ENCODE peak calls at places on chromosomes 12 and 14, in six cellular contexts. U is AG10803, F is foreskin fibroblast, G is mesothelial cell of epicardium, J is sigmoid colon, A is Peyer's patch. C is an unnamed sample.

GRCh38 chr12:111410229-111411186 is 4.8 kb downstream of the SH2B3 start:
- DNase-seq in U (no peak), F (no peak), G (no peak), J (no peak), A (no peak), C (no peak)

GRCh38 chr14:68279777-68280233 is 460.2 kb downstream of the RAD51B start:
- DNase-seq in U (no peak), F (no peak), G (no peak), J (no peak), A (peak), C (no peak)

GRCh38 chr12:122646568-122647220 is 56.5 kb downstream of the HCAR2 start:
- DNase-seq in U (peak), F (peak), G (no peak), J (no peak), A (peak), C (peak)

GRCh38 chr12:91203610-91204009 is 21.0 kb upstream of the DCN start:
- DNase-seq in U (no peak), F (no peak), G (no peak), J (no peak), A (no peak), C (no peak)

GRCh38 chr12:53079226-53080117 is at the start of gene SPRYD3:
- DNase-seq in U (peak), F (peak), G (peak), J (peak), A (peak), C (no peak)

GRCh38 chr12:13087766-13088165 is 15.7 kb downstream of the GSG1 start:
- DNase-seq in U (no peak), F (no peak), G (no peak), J (no peak), A (no peak), C (no peak)

GRCh38 chr12:29692237-29692636 is 91.5 kb downstream of the TMTC1 start:
- DNase-seq in U (no peak), F (no peak), G (no peak), J (no peak), A (no peak), C (no peak)

GRCh38 chr14:58749066-58749669 is 111.4 kb downstream of the DACT1 start:
- DNase-seq in U (peak), F (peak), G (no peak), J (no peak), A (no peak), C (peak)

GRCh38 chr12:50765325-50765911 is 1.5 kb downstream of the ATF1 start:
- DNase-seq in U (peak), F (no peak), G (no peak), J (no peak), A (peak), C (no peak)

GRCh38 chr12:13203028-13203922 is 6.7 kb downstream of the EMP1 start:
- DNase-seq in U (peak), F (no peak), G (no peak), J (peak), A (no peak), C (no peak)

GRCh38 chr14:59028476-59029202 is 159.8 kb upstream of the DAAM1 start:
- DNase-seq in U (peak), F (peak), G (no peak), J (peak), A (no peak), C (peak)

GRCh38 chr12:14936224-14936861 is 2.0 kb downstream of the ERP27 start:
- DNase-seq in U (no peak), F (no peak), G (no peak), J (no peak), A (no peak), C (no peak)

GRCh38 chr12:14771651-14772137 is 31.6 kb downstream of the WBP11 start:
- DNase-seq in U (no peak), F (no peak), G (no peak), J (no peak), A (no peak), C (no peak)

GRCh38 chr14:105700622-105701288 is 174.4 kb downstream of the TMEM121 start:
- DNase-seq in U (no peak), F (no peak), G (no peak), J (peak), A (peak), C (no peak)

GRCh38 chr14:101563654-101564443 is 2.6 kb downstream of the DIO3 start:
- DNase-seq in U (no peak), F (no peak), G (no peak), J (no peak), A (no peak), C (no peak)

GRCh38 chr14:24941719-24942118 is 108.2 kb downstream of the STXBP6 start:
- DNase-seq in U (no peak), F (no peak), G (peak), J (no peak), A (no peak), C (no peak)

GRCh38 chr12:6788972-6789905 is at the start of gene CD4:
- DNase-seq in U (no peak), F (no peak), G (no peak), J (no peak), A (peak), C (no peak)

GRCh38 chr12:32053881-32054624 is 52.6 kb upstream of the BICD1 start:
- DNase-seq in U (no peak), F (no peak), G (no peak), J (no peak), A (no peak), C (no peak)

GRCh38 chr12:76688001-76688400 is 75.9 kb upstream of the ZDHHC17 start:
- DNase-seq in U (peak), F (no peak), G (no peak), J (no peak), A (no peak), C (no peak)

GRCh38 chr14:100192250-100192671 is 32.8 kb upstream of the DEGS2 start:
- DNase-seq in U (no peak), F (no peak), G (no peak), J (peak), A (peak), C (no peak)

GRCh38 chr12:92290881-92291280 is 145.2 kb upstream of the BTG1 start:
- DNase-seq in U (no peak), F (no peak), G (no peak), J (no peak), A (no peak), C (no peak)

GRCh38 chr14:104240426-104241157 is 102.2 kb downstream of the KIF26A start:
- DNase-seq in U (no peak), F (no peak), G (no peak), J (no peak), A (peak), C (no peak)

GRCh38 chr12:32755051-32755653 is 545 bp downstream of the YARS2 start:
- DNase-seq in U (peak), F (peak), G (peak), J (peak), A (peak), C (peak)

GRCh38 chr12:75870878-75871277 is 160.7 kb downstream of the PHLDA1 start:
- DNase-seq in U (no peak), F (no peak), G (no peak), J (no peak), A (no peak), C (no peak)

GRCh38 chr14:103563089-103563620 is 395 bp downstream of the COA8 start:
- DNase-seq in U (no peak), F (no peak), G (no peak), J (peak), A (no peak), C (no peak)

GRCh38 chr14:73272393-73272792 is 35.1 kb downstream of the PAPLN start:
- DNase-seq in U (no peak), F (no peak), G (no peak), J (no peak), A (no peak), C (no peak)

GRCh38 chr14:69010632-69011031 is 31.5 kb upstream of the ACTN1 start:
- DNase-seq in U (no peak), F (no peak), G (no peak), J (no peak), A (no peak), C (no peak)

GRCh38 chr14:100609941-100610391 is 22.7 kb upstream of the BEGAIN start:
- DNase-seq in U (no peak), F (no peak), G (no peak), J (peak), A (no peak), C (no peak)

GRCh38 chr12:71183846-71184245 is 26.0 kb upstream of the TSPAN8 start:
- DNase-seq in U (no peak), F (no peak), G (no peak), J (no peak), A (no peak), C (no peak)

GRCh38 chr14:93073833-93074769 is 41.6 kb downstream of the ITPK1 start:
- DNase-seq in U (peak), F (peak), G (no peak), J (no peak), A (peak), C (no peak)

GRCh38 chr12:113274848-113275247 is 53.6 kb downstream of the TPCN1 start:
- DNase-seq in U (no peak), F (no peak), G (no peak), J (no peak), A (no peak), C (no peak)

GRCh38 chr12:105100998-105101397 is 6.5 kb upstream of the WASHC4 start:
- DNase-seq in U (peak), F (no peak), G (no peak), J (no peak), A (no peak), C (no peak)
- TF ChIP-seq CTCF in U (no peak), F (no peak), G (no peak), J (no peak), A (peak), C (no peak)

DNA sequence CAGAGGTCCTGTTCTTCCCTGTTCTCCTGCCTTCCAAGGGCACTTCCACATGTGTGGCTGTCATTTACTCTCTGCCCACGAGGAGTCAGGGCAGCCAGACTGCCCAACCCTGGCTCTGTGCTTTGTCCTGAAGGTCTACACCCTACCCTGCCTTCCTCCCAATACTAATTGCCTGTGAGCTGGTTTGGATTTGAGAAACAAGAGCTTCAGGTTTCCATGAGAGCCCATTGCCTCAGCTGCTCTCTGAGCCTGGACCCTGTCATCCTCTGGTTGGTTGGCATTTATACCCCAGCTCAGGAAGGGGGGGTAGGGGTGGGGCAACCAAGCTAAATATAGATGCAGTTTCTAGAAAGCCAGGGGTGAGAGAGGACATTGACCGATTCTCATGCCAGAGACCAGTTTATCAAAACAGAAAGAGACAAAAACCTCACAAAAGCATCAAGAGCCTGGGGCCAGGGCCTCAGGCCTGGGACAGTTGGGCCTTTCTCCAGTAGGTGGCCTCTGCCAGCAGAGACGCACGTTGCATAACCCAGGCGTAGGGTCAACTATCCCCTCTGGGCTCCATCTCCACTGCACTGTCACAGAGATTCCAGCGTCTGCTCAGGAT is 34.5 kb downstream of the VDR start:
- DNase-seq in U (peak), F (peak), G (no peak), J (peak), A (peak), C (no peak)
- TF ChIP-seq CTCF in U (peak), F (peak), G (no peak), J (peak), A (peak), C (peak)

GRCh38 chr14:56213288-56213687 is 95.1 kb downstream of the PELI2 start:
- DNase-seq in U (no peak), F (no peak), G (no peak), J (no peak), A (no peak), C (no peak)

GRCh38 chr14:56212541-56212940 is 94.3 kb downstream of the PELI2 start:
- DNase-seq in U (peak), F (no peak), G (no peak), J (no peak), A (no peak), C (no peak)

GRCh38 chr14:56216631-56217379 is 98.6 kb downstream of the PELI2 start:
- DNase-seq in U (peak), F (no peak), G (no peak), J (no peak), A (peak), C (no peak)

GRCh38 chr14:56217380-56218045 is 99.3 kb downstream of the PELI2 start:
- DNase-seq in U (peak), F (no peak), G (no peak), J (no peak), A (no peak), C (no peak)

GRCh38 chr14:56215180-56215579 is 97.0 kb downstream of the PELI2 start:
- DNase-seq in U (no peak), F (no peak), G (no peak), J (no peak), A (no peak), C (no peak)
- TF ChIP-seq CTCF in U (no peak), F (no peak), G (no peak), J (no peak), A (no peak), C (no peak)

GRCh38 chr12:109255377-109255776 is 53.7 kb downstream of the FOXN4 start:
- DNase-seq in U (peak), F (peak), G (no peak), J (peak), A (no peak), C (no peak)
- TF ChIP-seq CTCF in U (peak), F (peak), G (no peak), J (no peak), A (no peak), C (no peak)

DNA sequence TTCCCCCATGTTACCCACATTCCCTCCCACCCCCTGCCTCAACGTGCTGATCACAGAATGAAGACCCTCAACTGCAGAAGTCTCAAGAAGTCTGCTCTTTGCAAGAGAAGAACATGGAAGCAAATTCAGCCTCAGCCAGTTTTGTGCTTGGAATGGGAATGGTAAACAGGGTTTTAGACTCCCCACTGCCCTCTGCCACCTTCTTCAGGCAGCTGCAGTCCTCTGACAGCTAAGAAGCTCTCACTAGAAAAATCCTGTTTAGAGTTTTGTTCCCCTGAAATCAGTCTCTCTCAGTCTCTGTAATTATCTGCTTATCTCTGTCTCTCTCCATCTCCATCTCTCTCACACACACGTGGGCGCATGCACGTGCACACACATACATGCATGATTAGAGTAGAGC is 85.4 kb downstream of the CRACR2A start:
- DNase-seq in U (no peak), F (no peak), G (no peak), J (no peak), A (no peak), C (no peak)
- TF ChIP-seq CTCF in U (peak), F (no peak), G (no peak), J (no peak), A (no peak), C (no peak)

GRCh38 chr14:95433094-95433478 is 83.4 kb downstream of the SYNE3 start:
- DNase-seq in U (no peak), F (no peak), G (no peak), J (no peak), A (no peak), C (no peak)
- TF ChIP-seq CTCF in U (no peak), F (peak), G (no peak), J (no peak), A (no peak), C (peak)

DNA sequence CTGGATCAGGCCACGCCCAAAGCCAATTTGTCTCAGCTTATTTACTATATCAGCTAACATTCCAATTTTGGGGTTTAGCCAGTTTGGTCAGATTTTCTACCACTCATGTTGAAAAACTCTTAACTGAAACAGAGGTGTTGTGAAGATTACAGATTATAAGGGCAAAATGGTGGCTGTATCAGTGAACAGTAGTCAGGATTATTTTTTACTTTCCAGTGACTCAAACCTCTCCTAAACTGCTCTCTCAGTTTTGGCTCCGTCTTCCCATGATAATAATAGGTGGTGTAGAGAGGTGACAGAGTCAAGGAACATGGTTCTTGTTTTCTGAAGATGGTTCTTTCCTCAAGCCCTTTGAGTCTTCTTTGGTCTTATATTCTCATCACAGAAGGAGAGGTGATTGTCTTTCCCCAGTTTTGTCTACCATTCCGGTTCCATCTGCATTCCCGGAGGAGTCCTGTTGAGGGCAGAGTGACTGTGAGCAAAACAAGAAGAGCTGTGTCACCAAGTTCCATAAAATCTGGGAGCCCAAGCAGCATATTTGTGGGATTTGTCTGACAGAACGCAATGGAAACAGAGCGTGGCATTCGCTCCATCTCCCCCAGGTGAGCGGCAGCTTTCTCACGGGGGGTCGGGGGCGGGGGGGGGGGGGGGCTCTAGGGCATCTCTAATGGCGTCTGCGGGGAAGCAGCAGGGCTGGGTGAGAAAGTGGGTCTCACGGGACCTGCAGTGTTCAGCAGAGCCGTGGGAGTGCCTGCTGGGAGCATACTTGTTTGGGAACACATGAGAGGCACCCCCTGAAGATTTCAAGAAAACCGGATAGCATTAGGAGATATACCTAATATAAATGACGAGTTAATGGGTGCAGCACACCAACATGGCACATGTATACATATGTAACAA is 59.1 kb downstream of the TBC1D30 start:
- DNase-seq in U (no peak), F (no peak), G (no peak), J (no peak), A (no peak), C (no peak)
- TF ChIP-seq CTCF in U (no peak), F (no peak), G (no peak), J (no peak), A (no peak), C (no peak)

DNA sequence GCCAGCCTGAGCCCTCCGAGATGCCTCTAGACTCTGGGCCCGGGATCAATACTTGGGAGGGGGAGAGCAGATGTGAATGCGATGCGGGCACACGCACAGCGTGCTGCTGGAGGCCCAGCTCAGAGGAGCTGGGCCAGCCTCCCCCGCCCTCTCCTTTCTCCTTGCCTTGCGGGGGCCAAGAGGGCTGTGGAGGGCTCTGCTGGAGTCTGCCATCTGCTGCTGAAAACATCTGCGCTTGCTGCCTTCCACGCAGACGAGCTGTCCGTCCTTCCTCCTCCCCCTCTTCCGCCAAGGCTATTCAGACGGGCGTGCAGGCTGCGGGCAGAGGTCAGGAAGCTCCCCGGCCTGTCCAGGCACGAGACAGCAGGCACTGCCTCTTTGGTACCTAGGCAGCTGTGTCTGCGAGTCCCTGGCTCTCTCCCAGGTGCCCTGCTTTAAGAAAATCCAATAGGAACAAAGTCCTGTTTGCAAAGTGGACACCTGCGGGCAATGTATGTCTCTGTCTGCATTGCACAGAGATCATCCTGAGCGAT is 75.2 kb downstream of the SPRING1 start:
- DNase-seq in U (peak), F (peak), G (no peak), J (no peak), A (no peak), C (no peak)
- TF ChIP-seq CTCF in U (no peak), F (no peak), G (no peak), J (no peak), A (no peak), C (no peak)

DNA sequence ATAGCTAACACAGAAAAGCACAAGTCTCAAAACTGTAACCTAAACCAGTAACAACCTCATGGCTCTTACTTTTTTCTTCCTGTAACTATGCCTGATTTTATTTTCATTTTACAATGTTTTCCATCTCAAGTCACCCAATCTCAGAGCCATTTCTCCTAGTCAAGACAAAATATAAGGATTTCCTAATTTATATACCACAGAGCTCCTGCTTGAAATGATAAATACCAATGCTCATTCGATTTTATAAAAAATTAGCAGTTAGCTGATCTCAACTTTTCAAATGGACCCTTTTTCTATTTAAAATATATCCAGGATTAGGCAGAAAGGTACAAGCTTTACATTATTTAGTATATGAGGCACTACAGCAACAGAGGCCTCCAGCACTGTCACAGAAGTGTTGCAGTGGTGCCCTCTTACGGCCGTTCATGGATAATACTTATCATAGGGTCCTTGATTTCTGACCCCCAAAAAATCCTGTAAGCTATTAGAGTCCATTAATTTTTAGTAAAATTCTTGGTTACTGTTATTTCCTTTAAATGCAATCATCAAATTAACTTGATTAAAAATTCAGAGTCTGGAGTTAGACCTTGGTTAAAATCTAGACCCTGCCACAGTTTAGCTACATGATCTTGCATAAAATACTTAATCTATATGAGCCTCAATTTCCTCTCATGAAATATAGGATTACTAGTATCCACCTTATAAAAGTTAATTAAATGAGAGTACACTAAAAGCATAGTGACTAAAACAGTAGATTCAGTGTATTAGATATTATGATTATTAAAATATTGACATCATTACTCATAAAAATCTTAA is 68.3 kb downstream of the SEC23A start:
- DNase-seq in U (no peak), F (no peak), G (no peak), J (no peak), A (no peak), C (no peak)
- TF ChIP-seq CTCF in U (peak), F (peak), G (no peak), J (no peak), A (peak), C (no peak)